ENCODE peak calls at places on chromosomes 6 and 20, in seven cellular contexts. One of them, this sample, is unnamed.

GRCh38 chr6:135867332-135867731 is 15.8 kb downstream of the PDE7B start:
- DNase-seq in A549: no peak
- DNase-seq in astrocyte: no peak
- DNase-seq in colonic mucosa: no peak
- DNase-seq in left ventricle myocardium inferior: no peak
- DNase-seq in kidney: no peak
- DNase-seq in neural progenitor cell: no peak
- DNase-seq in this sample: no peak

GRCh38 chr20:62872184-62872862 is 10.7 kb upstream of the TCFL5 start:
- DNase-seq in A549: no peak
- DNase-seq in astrocyte: no peak
- DNase-seq in colonic mucosa: no peak
- DNase-seq in left ventricle myocardium inferior: no peak
- DNase-seq in kidney: no peak
- DNase-seq in neural progenitor cell: no peak
- DNase-seq in this sample: no peak

GRCh38 chr6:39233333-39233732 is 4.1 kb upstream of the KCNK5 start:
- DNase-seq in A549: no peak
- DNase-seq in astrocyte: no peak
- DNase-seq in colonic mucosa: no peak
- DNase-seq in left ventricle myocardium inferior: no peak
- DNase-seq in kidney: no peak
- DNase-seq in neural progenitor cell: no peak
- DNase-seq in this sample: no peak

GRCh38 chr6:13813621-13814175 is 659 bp downstream of the MCUR1 start:
- DNase-seq in A549: peak; percentile 48
- DNase-seq in astrocyte: peak; percentile 64
- DNase-seq in colonic mucosa: peak; percentile 83
- DNase-seq in left ventricle myocardium inferior: peak; percentile 61
- DNase-seq in kidney: peak; percentile 91
- DNase-seq in neural progenitor cell: peak; percentile 95
- DNase-seq in this sample: no peak

GRCh38 chr6:5471637-5472430 is 210.5 kb downstream of the FARS2 start:
- DNase-seq in A549: no peak
- DNase-seq in astrocyte: peak; percentile 36
- DNase-seq in colonic mucosa: no peak
- DNase-seq in left ventricle myocardium inferior: no peak
- DNase-seq in kidney: no peak
- DNase-seq in neural progenitor cell: peak; percentile 95
- DNase-seq in this sample: no peak

GRCh38 chr6:36487698-36488097 is 44.9 kb downstream of the KCTD20 start:
- DNase-seq in A549: no peak
- DNase-seq in astrocyte: peak; percentile 85
- DNase-seq in colonic mucosa: no peak
- DNase-seq in left ventricle myocardium inferior: no peak
- DNase-seq in kidney: no peak
- DNase-seq in neural progenitor cell: no peak
- DNase-seq in this sample: no peak

GRCh38 chr6:45115696-45116095 is 212.4 kb upstream of the RUNX2 start:
- DNase-seq in A549: no peak
- DNase-seq in astrocyte: peak; percentile 55
- DNase-seq in colonic mucosa: no peak
- DNase-seq in left ventricle myocardium inferior: no peak
- DNase-seq in kidney: no peak
- DNase-seq in neural progenitor cell: no peak
- DNase-seq in this sample: no peak

GRCh38 chr20:20568604-20569205 is 143.7 kb downstream of the RALGAPA2 start:
- DNase-seq in A549: peak; percentile 18
- DNase-seq in astrocyte: peak; percentile 16
- DNase-seq in colonic mucosa: no peak
- DNase-seq in left ventricle myocardium inferior: no peak
- DNase-seq in kidney: no peak
- DNase-seq in neural progenitor cell: peak; percentile 60
- DNase-seq in this sample: peak; percentile 29

GRCh38 chr6:34616230-34616591 is 60.1 kb upstream of the SPDEF start:
- DNase-seq in A549: no peak
- DNase-seq in astrocyte: no peak
- DNase-seq in colonic mucosa: no peak
- DNase-seq in left ventricle myocardium inferior: no peak
- DNase-seq in kidney: no peak
- DNase-seq in neural progenitor cell: no peak
- DNase-seq in this sample: no peak

GRCh38 chr6:9606435-9607134 is 808.3 kb downstream of the TFAP2A start:
- DNase-seq in A549: no peak
- DNase-seq in astrocyte: no peak
- DNase-seq in colonic mucosa: no peak
- DNase-seq in left ventricle myocardium inferior: no peak
- DNase-seq in kidney: no peak
- DNase-seq in neural progenitor cell: peak; percentile 60
- DNase-seq in this sample: no peak

GRCh38 chr20:32528291-32528891 is 56.7 kb downstream of the NOL4L start:
- DNase-seq in A549: no peak
- DNase-seq in astrocyte: no peak
- DNase-seq in colonic mucosa: no peak
- DNase-seq in left ventricle myocardium inferior: peak; percentile 73
- DNase-seq in kidney: peak; percentile 72
- DNase-seq in neural progenitor cell: peak; percentile 54
- DNase-seq in this sample: no peak

GRCh38 chr6:148192310-148192709 is 150.3 kb upstream of the SASH1 start:
- DNase-seq in A549: no peak
- DNase-seq in astrocyte: peak; percentile 99
- DNase-seq in colonic mucosa: no peak
- DNase-seq in left ventricle myocardium inferior: no peak
- DNase-seq in kidney: no peak
- DNase-seq in neural progenitor cell: no peak
- DNase-seq in this sample: no peak

GRCh38 chr20:1874534-1875168 is 20.6 kb upstream of the SIRPA start:
- DNase-seq in A549: no peak
- DNase-seq in astrocyte: peak; percentile 45
- DNase-seq in colonic mucosa: peak; percentile 52
- DNase-seq in left ventricle myocardium inferior: no peak
- DNase-seq in kidney: no peak
- DNase-seq in neural progenitor cell: no peak
- DNase-seq in this sample: no peak

GRCh38 chr20:37914672-37915433 is 11.9 kb downstream of the VSTM2L start:
- DNase-seq in A549: no peak
- DNase-seq in astrocyte: no peak
- DNase-seq in colonic mucosa: no peak
- DNase-seq in left ventricle myocardium inferior: no peak
- DNase-seq in kidney: no peak
- DNase-seq in neural progenitor cell: peak; percentile 85
- DNase-seq in this sample: peak; percentile 47

GRCh38 chr20:21725892-21726291 is 20.4 kb downstream of the PAX1 start:
- DNase-seq in A549: no peak
- DNase-seq in astrocyte: no peak
- DNase-seq in colonic mucosa: no peak
- DNase-seq in left ventricle myocardium inferior: no peak
- DNase-seq in kidney: no peak
- DNase-seq in neural progenitor cell: no peak
- DNase-seq in this sample: no peak

GRCh38 chr6:21273451-21273850 is 320.1 kb upstream of the SOX4 start:
- DNase-seq in A549: no peak
- DNase-seq in astrocyte: no peak
- DNase-seq in colonic mucosa: no peak
- DNase-seq in left ventricle myocardium inferior: no peak
- DNase-seq in kidney: no peak
- DNase-seq in neural progenitor cell: no peak
- DNase-seq in this sample: no peak

GRCh38 chr6:113560908-113561307 is 296.2 kb upstream of the MARCKS start:
- DNase-seq in A549: no peak
- DNase-seq in astrocyte: peak; percentile 92
- DNase-seq in colonic mucosa: no peak
- DNase-seq in left ventricle myocardium inferior: no peak
- DNase-seq in kidney: no peak
- DNase-seq in neural progenitor cell: no peak
- DNase-seq in this sample: no peak

GRCh38 chr20:12237772-12238171 is 320.1 kb downstream of the BTBD3 start:
- DNase-seq in A549: no peak
- DNase-seq in astrocyte: no peak
- DNase-seq in colonic mucosa: peak; percentile 18
- DNase-seq in left ventricle myocardium inferior: peak; percentile 21
- DNase-seq in kidney: no peak
- DNase-seq in neural progenitor cell: no peak
- DNase-seq in this sample: no peak

GRCh38 chr6:93238632-93239031 is 180.7 kb downstream of the EPHA7 start:
- DNase-seq in A549: no peak
- DNase-seq in astrocyte: no peak
- DNase-seq in colonic mucosa: no peak
- DNase-seq in left ventricle myocardium inferior: no peak
- DNase-seq in kidney: no peak
- DNase-seq in neural progenitor cell: no peak
- DNase-seq in this sample: no peak

GRCh38 chr6:57102976-57103375 is 13.0 kb downstream of the ZNF451 start:
- DNase-seq in A549: no peak
- DNase-seq in astrocyte: peak; percentile 5
- DNase-seq in colonic mucosa: no peak
- DNase-seq in left ventricle myocardium inferior: no peak
- DNase-seq in kidney: no peak
- DNase-seq in neural progenitor cell: no peak
- DNase-seq in this sample: no peak

GRCh38 chr6:31792741-31793140 is 2.8 kb downstream of the VARS1 start:
- DNase-seq in A549: peak; percentile 27
- DNase-seq in astrocyte: peak; percentile 52
- DNase-seq in colonic mucosa: no peak
- DNase-seq in left ventricle myocardium inferior: no peak
- DNase-seq in kidney: peak; percentile 85
- DNase-seq in neural progenitor cell: no peak
- DNase-seq in this sample: no peak

DNA sequence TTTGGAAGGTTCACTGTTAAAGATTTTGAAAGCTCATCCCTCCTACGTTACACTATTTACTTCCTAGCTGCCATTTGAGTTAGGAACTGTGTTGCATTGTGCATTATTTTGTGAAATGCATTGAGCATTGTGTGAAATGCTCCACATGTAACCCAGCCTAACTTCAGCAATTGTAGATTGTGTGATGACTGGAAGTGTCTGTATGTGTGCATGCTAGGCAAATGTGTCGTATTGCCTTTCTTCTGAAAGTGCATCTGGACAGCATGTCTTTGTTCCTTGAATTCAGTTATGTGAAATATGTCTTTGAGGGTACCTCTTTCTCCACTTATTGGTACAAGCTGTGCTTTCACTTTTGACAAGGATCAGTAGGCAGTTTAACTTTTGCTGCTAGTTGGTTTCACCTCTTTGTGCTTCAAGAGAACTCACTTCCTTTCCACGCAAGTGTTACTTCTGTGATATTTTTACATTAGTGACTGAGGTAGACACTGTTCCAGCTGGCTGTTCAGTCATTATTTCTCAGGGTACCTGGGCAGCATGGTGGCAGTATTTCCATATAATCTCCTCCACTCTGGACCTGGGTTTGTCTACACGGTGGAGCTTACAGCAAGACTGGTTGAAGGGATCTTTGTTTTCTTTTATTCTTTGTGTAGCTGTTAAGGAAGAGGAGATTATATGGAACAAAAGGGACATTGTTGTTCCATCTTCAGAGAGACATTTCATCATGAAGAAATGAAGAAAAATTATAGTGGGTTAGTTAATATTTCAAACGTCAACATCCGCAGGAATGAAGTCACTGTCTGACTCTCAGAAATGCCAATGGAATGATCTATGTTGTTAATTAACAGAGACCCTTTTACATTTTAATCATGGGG is 175.3 kb downstream of the UTRN start:
- DNase-seq in A549: no peak
- DNase-seq in astrocyte: no peak
- DNase-seq in colonic mucosa: no peak
- DNase-seq in left ventricle myocardium inferior: no peak
- DNase-seq in kidney: no peak
- DNase-seq in neural progenitor cell: no peak
- DNase-seq in this sample: peak; percentile 25
- H3K27ac ChIP-seq in A549: no peak overlapping the region
- H3K27ac ChIP-seq in astrocyte: no peak overlapping the region
- H3K27ac ChIP-seq in colonic mucosa: no peak overlapping the region
- H3K27ac ChIP-seq in left ventricle myocardium inferior: no peak overlapping the region
- H3K27ac ChIP-seq in kidney: no peak overlapping the region
- H3K27ac ChIP-seq in neural progenitor cell: no peak overlapping the region
- H3K27ac ChIP-seq in this sample: peak overlapping the region; percentile 12

DNA sequence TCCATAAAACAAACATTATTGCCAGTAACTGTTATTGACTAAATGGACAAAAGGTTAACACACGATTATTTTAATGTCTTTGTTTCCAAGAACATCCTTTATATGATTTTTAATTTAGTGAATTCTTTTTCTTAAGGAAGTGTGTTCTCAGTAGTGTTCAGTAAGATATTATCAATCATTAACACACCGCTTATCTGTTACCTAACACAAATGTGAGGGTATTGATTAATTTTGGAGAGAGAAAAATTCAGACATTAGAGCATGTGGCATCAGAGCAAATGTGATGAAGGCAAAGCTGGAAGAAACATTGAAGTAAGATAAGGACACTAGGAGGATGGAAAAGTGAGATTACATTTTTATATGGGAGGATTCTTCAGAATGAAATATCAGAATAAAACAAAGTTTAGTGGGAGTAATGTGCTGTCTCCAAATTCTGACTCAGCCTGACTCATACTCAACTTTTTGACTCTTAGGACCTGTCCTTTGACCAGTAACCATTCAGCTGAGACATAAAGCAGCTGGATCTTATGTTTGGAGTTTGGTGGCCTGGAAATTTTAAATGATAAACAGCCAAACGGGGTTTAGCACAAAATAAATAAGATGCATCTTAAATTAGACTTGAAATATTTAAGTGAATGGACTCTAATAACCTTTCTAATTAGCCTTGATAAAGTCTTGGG is 348.6 kb downstream of the CD109 start:
- DNase-seq in A549: peak; percentile 8
- DNase-seq in astrocyte: no peak
- DNase-seq in colonic mucosa: no peak
- DNase-seq in left ventricle myocardium inferior: no peak
- DNase-seq in kidney: no peak
- DNase-seq in neural progenitor cell: no peak
- DNase-seq in this sample: no peak
- H3K27ac ChIP-seq in A549: no peak overlapping the region
- H3K27ac ChIP-seq in astrocyte: no peak overlapping the region
- H3K27ac ChIP-seq in colonic mucosa: no peak overlapping the region
- H3K27ac ChIP-seq in left ventricle myocardium inferior: peak overlapping the region; percentile 50
- H3K27ac ChIP-seq in kidney: no peak overlapping the region
- H3K27ac ChIP-seq in neural progenitor cell: no peak overlapping the region
- H3K27ac ChIP-seq in this sample: no peak overlapping the region

GRCh38 chr20:53736122-53736756 is 142.6 kb upstream of the ZNF217 start:
- DNase-seq in A549: no peak
- DNase-seq in astrocyte: peak; percentile 55
- DNase-seq in colonic mucosa: no peak
- DNase-seq in left ventricle myocardium inferior: no peak
- DNase-seq in kidney: no peak
- DNase-seq in neural progenitor cell: peak; percentile 57
- DNase-seq in this sample: no peak
- H3K27ac ChIP-seq in A549: peak overlapping the region; percentile 89
- H3K27ac ChIP-seq in astrocyte: peak overlapping the region; percentile 88
- H3K27ac ChIP-seq in colonic mucosa: no peak overlapping the region
- H3K27ac ChIP-seq in left ventricle myocardium inferior: peak overlapping the region; percentile 82
- H3K27ac ChIP-seq in kidney: no peak overlapping the region
- H3K27ac ChIP-seq in neural progenitor cell: peak overlapping the region; percentile 50
- H3K27ac ChIP-seq in this sample: no peak overlapping the region

DNA sequence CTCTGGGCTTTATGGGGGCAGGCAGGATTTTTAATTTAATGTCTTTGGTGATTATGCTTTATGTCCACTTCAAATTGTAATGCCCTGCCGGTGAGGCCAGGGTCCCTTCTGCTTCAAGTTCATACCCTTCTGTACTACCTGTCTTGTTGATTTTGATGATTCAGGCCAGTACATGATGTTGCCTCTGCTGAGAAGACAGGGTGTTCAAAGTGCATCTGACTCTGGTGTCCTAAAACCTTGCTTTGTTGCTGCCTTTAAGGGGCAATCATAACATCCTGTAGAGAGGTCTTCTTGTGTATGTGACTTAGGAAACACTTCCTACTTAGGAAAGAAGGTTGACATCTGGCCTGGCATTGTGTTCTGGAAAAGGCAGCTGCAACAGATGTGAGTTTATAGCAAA is 113.2 kb downstream of the TMEM170B start:
- DNase-seq in A549: no peak
- DNase-seq in astrocyte: no peak
- DNase-seq in colonic mucosa: no peak
- DNase-seq in left ventricle myocardium inferior: no peak
- DNase-seq in kidney: no peak
- DNase-seq in neural progenitor cell: no peak
- DNase-seq in this sample: no peak
- H3K27ac ChIP-seq in A549: peak overlapping the region; percentile 66
- H3K27ac ChIP-seq in astrocyte: peak overlapping the region; percentile 91
- H3K27ac ChIP-seq in colonic mucosa: no peak overlapping the region
- H3K27ac ChIP-seq in left ventricle myocardium inferior: peak overlapping the region; percentile 76
- H3K27ac ChIP-seq in kidney: no peak overlapping the region
- H3K27ac ChIP-seq in neural progenitor cell: peak overlapping the region; percentile 52
- H3K27ac ChIP-seq in this sample: no peak overlapping the region

This sample was measured in naive thymus-derived CD4-positive, alpha-beta T cell.